ENCODE peak calls at places on chromosome X, in seven cellular contexts. One of them, this sample, is unnamed.

GRCh38 chrX:126723881-126724280 is 95.6 kb upstream of the PRR32 start:
- DNase-seq in HEK293T: peak; percentile 5
- DNase-seq in astrocyte of the spinal cord: no peak
- DNase-seq in activated naive CD4-positive, alpha-beta T cell: no peak
- DNase-seq in naive thymus-derived CD4-positive, alpha-beta T cell: no peak
- DNase-seq in right atrium auricular region: no peak
- DNase-seq in GM13976: no peak
- DNase-seq in this sample: no peak

GRCh38 chrX:16445166-16445752 is 204.7 kb upstream of the S100G start:
- DNase-seq in HEK293T: peak; percentile 52
- DNase-seq in astrocyte of the spinal cord: peak; percentile 27
- DNase-seq in activated naive CD4-positive, alpha-beta T cell: peak; percentile 1
- DNase-seq in naive thymus-derived CD4-positive, alpha-beta T cell: peak; percentile 55
- DNase-seq in right atrium auricular region: no peak
- DNase-seq in GM13976: peak; percentile 38
- DNase-seq in this sample: no peak

GRCh38 chrX:126552313-126553022 is at the start of gene DCAF12L1:
- DNase-seq in HEK293T: no peak
- DNase-seq in astrocyte of the spinal cord: no peak
- DNase-seq in activated naive CD4-positive, alpha-beta T cell: no peak
- DNase-seq in naive thymus-derived CD4-positive, alpha-beta T cell: no peak
- DNase-seq in right atrium auricular region: no peak
- DNase-seq in GM13976: no peak
- DNase-seq in this sample: no peak

GRCh38 chrX:15854080-15854655 is 445 bp downstream of the AP1S2 start:
- DNase-seq in HEK293T: peak; percentile 48
- DNase-seq in astrocyte of the spinal cord: no peak
- DNase-seq in activated naive CD4-positive, alpha-beta T cell: peak; percentile 31
- DNase-seq in naive thymus-derived CD4-positive, alpha-beta T cell: peak; percentile 40
- DNase-seq in right atrium auricular region: peak; percentile 62
- DNase-seq in GM13976: peak; percentile 62
- DNase-seq in this sample: no peak

GRCh38 chrX:153643431-153644351 is 3.3 kb upstream of the DUSP9 start:
- DNase-seq in HEK293T: peak; percentile 65
- DNase-seq in astrocyte of the spinal cord: no peak
- DNase-seq in activated naive CD4-positive, alpha-beta T cell: no peak
- DNase-seq in naive thymus-derived CD4-positive, alpha-beta T cell: no peak
- DNase-seq in right atrium auricular region: no peak
- DNase-seq in GM13976: peak; percentile 66
- DNase-seq in this sample: no peak

GRCh38 chrX:13938766-13939530 is 90.7 kb downstream of the GEMIN8 start:
- DNase-seq in HEK293T: peak; percentile 15
- DNase-seq in astrocyte of the spinal cord: no peak
- DNase-seq in activated naive CD4-positive, alpha-beta T cell: no peak
- DNase-seq in naive thymus-derived CD4-positive, alpha-beta T cell: no peak
- DNase-seq in right atrium auricular region: no peak
- DNase-seq in GM13976: no peak
- DNase-seq in this sample: no peak

GRCh38 chrX:21354725-21355124 is 19.5 kb upstream of the CNKSR2 start:
- DNase-seq in HEK293T: no peak
- DNase-seq in astrocyte of the spinal cord: no peak
- DNase-seq in activated naive CD4-positive, alpha-beta T cell: no peak
- DNase-seq in naive thymus-derived CD4-positive, alpha-beta T cell: no peak
- DNase-seq in right atrium auricular region: no peak
- DNase-seq in GM13976: no peak
- DNase-seq in this sample: no peak

GRCh38 chrX:68652327-68652930 is 5.0 kb downstream of the STARD8 start:
- DNase-seq in HEK293T: no peak
- DNase-seq in astrocyte of the spinal cord: peak; percentile 19
- DNase-seq in activated naive CD4-positive, alpha-beta T cell: no peak
- DNase-seq in naive thymus-derived CD4-positive, alpha-beta T cell: no peak
- DNase-seq in right atrium auricular region: no peak
- DNase-seq in GM13976: peak; percentile 16
- DNase-seq in this sample: no peak

GRCh38 chrX:21989415-21989814 is 42.7 kb upstream of the PHEX start:
- DNase-seq in HEK293T: no peak
- DNase-seq in astrocyte of the spinal cord: no peak
- DNase-seq in activated naive CD4-positive, alpha-beta T cell: no peak
- DNase-seq in naive thymus-derived CD4-positive, alpha-beta T cell: no peak
- DNase-seq in right atrium auricular region: no peak
- DNase-seq in GM13976: peak; percentile 42
- DNase-seq in this sample: no peak

GRCh38 chrX:44080083-44080482 is 106.9 kb upstream of the NDP start:
- DNase-seq in HEK293T: no peak
- DNase-seq in astrocyte of the spinal cord: no peak
- DNase-seq in activated naive CD4-positive, alpha-beta T cell: no peak
- DNase-seq in naive thymus-derived CD4-positive, alpha-beta T cell: no peak
- DNase-seq in right atrium auricular region: no peak
- DNase-seq in GM13976: no peak
- DNase-seq in this sample: no peak

GRCh38 chrX:66676413-66676812 is 37.5 kb upstream of the EDA2R start:
- DNase-seq in HEK293T: no peak
- DNase-seq in astrocyte of the spinal cord: peak; percentile 54
- DNase-seq in activated naive CD4-positive, alpha-beta T cell: no peak
- DNase-seq in naive thymus-derived CD4-positive, alpha-beta T cell: no peak
- DNase-seq in right atrium auricular region: no peak
- DNase-seq in GM13976: no peak
- DNase-seq in this sample: no peak

GRCh38 chrX:31252133-31252532 is 180.3 kb upstream of the FTHL17 start:
- DNase-seq in HEK293T: no peak
- DNase-seq in astrocyte of the spinal cord: no peak
- DNase-seq in activated naive CD4-positive, alpha-beta T cell: no peak
- DNase-seq in naive thymus-derived CD4-positive, alpha-beta T cell: no peak
- DNase-seq in right atrium auricular region: no peak
- DNase-seq in GM13976: no peak
- DNase-seq in this sample: no peak

GRCh38 chrX:108261541-108262218 is 170.1 kb downstream of the ATG4A start:
- DNase-seq in HEK293T: no peak
- DNase-seq in astrocyte of the spinal cord: peak; percentile 28
- DNase-seq in activated naive CD4-positive, alpha-beta T cell: no peak
- DNase-seq in naive thymus-derived CD4-positive, alpha-beta T cell: no peak
- DNase-seq in right atrium auricular region: no peak
- DNase-seq in GM13976: no peak
- DNase-seq in this sample: no peak

GRCh38 chrX:139883984-139884383 is 48.9 kb downstream of the ATP11C start:
- DNase-seq in HEK293T: no peak
- DNase-seq in astrocyte of the spinal cord: no peak
- DNase-seq in activated naive CD4-positive, alpha-beta T cell: no peak
- DNase-seq in naive thymus-derived CD4-positive, alpha-beta T cell: no peak
- DNase-seq in right atrium auricular region: no peak
- DNase-seq in GM13976: no peak
- DNase-seq in this sample: no peak

GRCh38 chrX:117711774-117712173 is 404.8 kb downstream of the KLHL13 start:
- DNase-seq in HEK293T: no peak
- DNase-seq in astrocyte of the spinal cord: no peak
- DNase-seq in activated naive CD4-positive, alpha-beta T cell: no peak
- DNase-seq in naive thymus-derived CD4-positive, alpha-beta T cell: no peak
- DNase-seq in right atrium auricular region: no peak
- DNase-seq in GM13976: no peak
- DNase-seq in this sample: no peak

GRCh38 chrX:107171369-107172102 is 34.7 kb downstream of the NUP62CL start:
- DNase-seq in HEK293T: no peak
- DNase-seq in astrocyte of the spinal cord: no peak
- DNase-seq in activated naive CD4-positive, alpha-beta T cell: no peak
- DNase-seq in naive thymus-derived CD4-positive, alpha-beta T cell: no peak
- DNase-seq in right atrium auricular region: no peak
- DNase-seq in GM13976: no peak
- DNase-seq in this sample: no peak

GRCh38 chrX:118560380-118560932 is 64.8 kb downstream of the DOCK11 start:
- DNase-seq in HEK293T: no peak
- DNase-seq in astrocyte of the spinal cord: no peak
- DNase-seq in activated naive CD4-positive, alpha-beta T cell: no peak
- DNase-seq in naive thymus-derived CD4-positive, alpha-beta T cell: no peak
- DNase-seq in right atrium auricular region: no peak
- DNase-seq in GM13976: no peak
- DNase-seq in this sample: no peak

GRCh38 chrX:109266034-109266433 is 215.9 kb downstream of the GUCY2F start:
- DNase-seq in HEK293T: no peak
- DNase-seq in astrocyte of the spinal cord: no peak
- DNase-seq in activated naive CD4-positive, alpha-beta T cell: no peak
- DNase-seq in naive thymus-derived CD4-positive, alpha-beta T cell: no peak
- DNase-seq in right atrium auricular region: no peak
- DNase-seq in GM13976: no peak
- DNase-seq in this sample: no peak

This sample was measured in stimulated activated CD4-positive, alpha-beta T cell treated with anti-CD3 and anti-CD28 coated beads, TNF-alpha, amount 100 ng/mL, for 1 hour.